ENCODE peak calls at places on chromosomes 3 and 15, in nine cellular contexts. C is pancreas; O is left ventricle myocardium inferior; T is heart right ventricle; A is CD8-positive, alpha-beta T cell; U is PC-9; F is H1; Q is heart left ventricle; I is small intestine. V is an unnamed sample.
A peak's percentile ranks its signal among the peaks of the same experiment; 100 is the strongest.

GRCh38 chr3:181704421-181705066 is 7.2 kb upstream of the SOX2 start:
- DNase-seq in C (no peak), O (no peak), T (no peak), A (no peak), U (no peak), F (peak; percentile 47), Q (no peak), I (no peak), V (no peak)

GRCh38 chr3:108159865-108160264 is 62.4 kb downstream of the IFT57 start:
- DNase-seq in C (no peak), O (no peak), T (no peak), A (no peak), U (peak; percentile 97), F (no peak), Q (no peak), I (no peak), V (no peak)

GRCh38 chr15:91469627-91470567 is 369.8 kb downstream of the SV2B start:
- DNase-seq in C (no peak), O (no peak), T (no peak), A (peak; percentile 55), U (no peak), F (no peak), Q (no peak), I (peak; percentile 59), V (no peak)

GRCh38 chr3:159174715-159175390 is 373.0 kb downstream of the MFSD1 start:
- DNase-seq in C (no peak), O (no peak), T (no peak), A (no peak), U (peak; percentile 66), F (no peak), Q (no peak), I (no peak), V (no peak)

GRCh38 chr15:78302579-78302978 is 3.2 kb upstream of the SKIC8 start:
- DNase-seq in C (no peak), O (no peak), T (no peak), A (no peak), U (peak; percentile 82), F (no peak), Q (no peak), I (no peak), V (no peak)

GRCh38 chr3:138877246-138877645 is 42.5 kb upstream of the PIK3CB start:
- DNase-seq in C (no peak), O (no peak), T (no peak), A (no peak), U (no peak), F (no peak), Q (no peak), I (no peak), V (no peak)

GRCh38 chr15:67462802-67463201 is 58.1 kb upstream of the C15orf61 start:
- DNase-seq in C (no peak), O (no peak), T (no peak), A (no peak), U (no peak), F (no peak), Q (no peak), I (no peak), V (no peak)

GRCh38 chr3:142353571-142353970 is 94.3 kb downstream of the XRN1 start:
- DNase-seq in C (no peak), O (no peak), T (no peak), A (no peak), U (no peak), F (no peak), Q (no peak), I (no peak), V (no peak)

GRCh38 chr3:15148614-15149013 is 49.7 kb upstream of the RBSN start:
- DNase-seq in C (no peak), O (no peak), T (no peak), A (no peak), U (no peak), F (peak; percentile 56), Q (peak; percentile 19), I (peak; percentile 38), V (no peak)

GRCh38 chr3:121232309-121233225 is 313.2 kb downstream of the POLQ start:
- DNase-seq in C (peak; percentile 24), O (no peak), T (no peak), A (no peak), U (no peak), F (no peak), Q (no peak), I (no peak), V (no peak)

GRCh38 chr3:62369476-62369743 is 3.9 kb downstream of the FEZF2 start:
- DNase-seq in C (no peak), O (no peak), T (no peak), A (no peak), U (no peak), F (no peak), Q (no peak), I (no peak), V (no peak)

GRCh38 chr3:62370112-62371031 is 3.0 kb downstream of the FEZF2 start:
- DNase-seq in C (no peak), O (no peak), T (no peak), A (no peak), U (no peak), F (peak; percentile 70), Q (no peak), I (no peak), V (no peak)

GRCh38 chr3:62371032-62371734 is 2.2 kb downstream of the FEZF2 start:
- DNase-seq in C (no peak), O (no peak), T (no peak), A (no peak), U (no peak), F (peak; percentile 70), Q (no peak), I (no peak), V (no peak)

GRCh38 chr3:62367735-62368704 is 5.3 kb downstream of the FEZF2 start:
- DNase-seq in C (no peak), O (no peak), T (no peak), A (no peak), U (no peak), F (peak; percentile 60), Q (no peak), I (no peak), V (no peak)

GRCh38 chr3:62368705-62369475 is 4.5 kb downstream of the FEZF2 start:
- DNase-seq in C (no peak), O (no peak), T (no peak), A (no peak), U (no peak), F (peak; percentile 83), Q (no peak), I (no peak), V (no peak)
- H3K27me3 ChIP-seq in C (no peaks in the 10 kb centered on the region), O (peaks cover 100% of the 10 kb centered on the region), T (peaks cover 41% of the 10 kb centered on the region), A (peaks cover 25% of the 10 kb centered on the region), U (peaks cover 7% of the 10 kb centered on the region), F (peaks cover 95% of the 10 kb centered on the region), Q (peaks cover 84% of the 10 kb centered on the region), I (peaks cover 20% of the 10 kb centered on the region), V (no peaks in the 10 kb centered on the region)

GRCh38 chr15:82043726-82044372 is 2.0 kb downstream of the MEX3B start:
- DNase-seq in C (peak; percentile 20), O (no peak), T (peak; percentile 17), A (no peak), U (no peak), F (peak; percentile 65), Q (peak; percentile 32), I (no peak), V (no peak)

GRCh38 chr15:82045892-82046667 is at the start of gene MEX3B:
- DNase-seq in C (peak; percentile 97), O (peak; percentile 98), T (peak; percentile 98), A (peak; percentile 84), U (peak; percentile 46), F (peak; percentile 84), Q (peak; percentile 99), I (peak; percentile 72), V (peak; percentile 71)

GRCh38 chr15:82046668-82047492 is 1.1 kb upstream of the MEX3B start:
- DNase-seq in C (peak; percentile 89), O (peak; percentile 93), T (peak; percentile 94), A (peak; percentile 89), U (peak; percentile 35), F (peak; percentile 98), Q (peak; percentile 94), I (peak; percentile 84), V (peak; percentile 77)

GRCh38 chr15:82044373-82045178 is 1.2 kb downstream of the MEX3B start:
- DNase-seq in C (peak; percentile 47), O (peak; percentile 44), T (peak; percentile 44), A (peak; percentile 59), U (no peak), F (peak; percentile 79), Q (peak; percentile 51), I (no peak), V (no peak)

GRCh38 chr15:82045179-82045891 is 483 bp downstream of the MEX3B start:
- DNase-seq in C (peak; percentile 44), O (peak; percentile 44), T (peak; percentile 56), A (peak; percentile 51), U (no peak), F (peak; percentile 68), Q (peak; percentile 58), I (no peak), V (no peak)
- H3K27me3 ChIP-seq in C (no peaks in the 10 kb centered on the region), O (no peaks in the 10 kb centered on the region), T (no peaks in the 10 kb centered on the region), A (no peaks in the 10 kb centered on the region), U (peaks cover 19% of the 10 kb centered on the region), F (peaks cover 6% of the 10 kb centered on the region), Q (no peaks in the 10 kb centered on the region), I (peaks cover 17% of the 10 kb centered on the region), V (no peaks in the 10 kb centered on the region)

DNA sequence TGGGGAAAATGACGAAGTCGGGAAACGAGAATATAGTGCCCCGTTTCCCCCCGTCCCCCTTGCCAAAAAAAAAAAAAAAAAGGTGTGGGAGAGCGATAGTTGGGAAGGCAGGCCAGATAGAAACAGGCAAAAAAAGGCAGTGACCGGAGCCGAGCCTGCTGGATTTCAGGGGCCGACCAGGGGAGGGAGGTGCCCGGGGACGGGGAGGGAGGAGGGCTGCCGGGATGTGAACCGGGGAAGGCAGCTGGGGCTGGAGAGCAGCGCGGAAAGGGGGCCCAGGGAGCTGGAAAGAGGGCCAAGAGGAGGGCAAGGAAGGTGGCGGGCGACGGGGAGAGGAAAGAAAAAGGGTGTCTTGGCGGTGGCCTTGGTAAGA is 831 bp downstream of the LRRN1 start:
- DNase-seq in C (peak; percentile 40), O (no peak), T (no peak), A (peak; percentile 48), U (no peak), F (no peak), Q (no peak), I (peak; percentile 3), V (peak; percentile 53)
- H3K27me3 ChIP-seq in C (no peaks in the 10 kb centered on the region), O (peaks cover 72% of the 10 kb centered on the region), T (no peaks in the 10 kb centered on the region), A (no peaks in the 10 kb centered on the region), U (no peaks in the 10 kb centered on the region), F (no peaks in the 10 kb centered on the region), Q (peaks cover 31% of the 10 kb centered on the region), I (no peaks in the 10 kb centered on the region), V (no peaks in the 10 kb centered on the region)

DNA sequence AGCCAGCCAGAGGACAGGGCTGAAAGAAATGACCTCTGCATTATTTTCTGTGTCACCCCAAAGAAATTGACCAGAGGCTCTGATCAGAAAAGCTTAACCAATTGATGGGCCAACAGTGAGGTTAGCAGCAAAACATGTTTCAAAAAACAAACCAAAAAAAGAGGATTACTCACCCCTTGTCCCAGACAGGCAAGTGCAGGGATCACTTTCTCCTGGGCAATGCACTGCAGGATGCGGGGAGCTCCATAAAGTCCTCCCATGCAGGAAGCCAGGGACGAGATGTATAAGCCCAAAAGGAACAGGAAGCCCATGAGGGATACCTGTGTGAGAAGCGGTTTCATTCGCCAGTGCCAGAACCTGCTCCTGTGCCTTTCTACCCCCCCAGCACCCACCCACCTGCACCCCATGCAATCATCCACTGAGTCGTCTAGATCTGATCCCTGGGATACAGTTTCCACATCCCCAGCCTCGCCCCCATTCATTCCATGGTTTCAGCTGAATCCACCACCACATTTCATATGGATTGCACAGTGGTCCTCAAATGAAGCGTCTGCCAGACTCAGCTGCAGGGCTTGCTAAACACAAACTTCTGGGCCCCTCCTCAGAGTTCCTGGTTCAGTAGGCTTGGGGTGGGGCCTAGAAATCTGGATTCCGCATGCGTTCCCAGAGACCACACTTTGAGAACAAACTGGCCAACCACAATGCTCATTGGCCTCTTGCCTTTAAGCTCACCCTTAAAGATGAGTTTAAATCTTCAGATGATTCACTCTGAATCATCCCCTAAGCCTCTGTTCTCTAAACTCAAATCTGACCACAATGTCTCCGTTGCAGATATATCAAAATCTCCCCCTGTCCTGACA is 54.4 kb upstream of the HEG1 start:
- DNase-seq in C (no peak), O (no peak), T (no peak), A (no peak), U (peak; percentile 69), F (peak; percentile 22), Q (no peak), I (no peak), V (no peak)
- H3K27me3 ChIP-seq in C (no peaks in the 10 kb centered on the region), O (no peaks in the 10 kb centered on the region), T (no peaks in the 10 kb centered on the region), A (no peaks in the 10 kb centered on the region), U (no peaks in the 10 kb centered on the region), F (no peaks in the 10 kb centered on the region), Q (no peaks in the 10 kb centered on the region), I (no peaks in the 10 kb centered on the region), V (no peaks in the 10 kb centered on the region)